ENCODE peak calls at places on chromosomes 4 and X, in five cellular contexts. One of them, this sample, is unnamed.

GRCh38 chr4:128427832-128428366 is 140.3 kb upstream of the PGRMC2 start:
- DNase-seq in lower leg skin: no peak
- DNase-seq in Peyer's patch: no peak
- DNase-seq in IMR-90: peak; percentile 68
- DNase-seq in thyroid gland: peak; percentile 65
- DNase-seq in this sample: peak; percentile 53

GRCh38 chrX:110322603-110323002 is 4.7 kb upstream of the AMMECR1 start:
- DNase-seq in thyroid gland: no peak
- DNase-seq in lower leg skin: no peak
- DNase-seq in IMR-90: peak; percentile 28
- DNase-seq in Peyer's patch: no peak
- DNase-seq in this sample: no peak

GRCh38 chr4:127370495-127371069 is 262.2 kb upstream of the INTU start:
- DNase-seq in lower leg skin: no peak
- DNase-seq in thyroid gland: peak; percentile 1
- DNase-seq in IMR-90: peak; percentile 1
- DNase-seq in Peyer's patch: no peak
- DNase-seq in this sample: no peak

GRCh38 chrX:49172280-49172780 is 632 bp downstream of the PLP2 start:
- DNase-seq in IMR-90: peak; percentile 20
- DNase-seq in thyroid gland: peak; percentile 75
- DNase-seq in Peyer's patch: peak; percentile 79
- DNase-seq in lower leg skin: peak; percentile 94
- DNase-seq in this sample: peak; percentile 92

GRCh38 chr4:16464651-16465050 is 238.4 kb upstream of the TAPT1 start:
- DNase-seq in lower leg skin: no peak
- DNase-seq in Peyer's patch: no peak
- DNase-seq in thyroid gland: no peak
- DNase-seq in IMR-90: no peak
- DNase-seq in this sample: no peak

GRCh38 chr4:7124643-7125442 is 57.0 kb upstream of the GRPEL1 start:
- DNase-seq in Peyer's patch: no peak
- DNase-seq in thyroid gland: peak; percentile 97
- DNase-seq in lower leg skin: no peak
- DNase-seq in IMR-90: peak; percentile 95
- DNase-seq in this sample: no peak

GRCh38 chr4:176799653-176800052 is 6.9 kb upstream of the VEGFC start:
- DNase-seq in Peyer's patch: no peak
- DNase-seq in thyroid gland: no peak
- DNase-seq in IMR-90: no peak
- DNase-seq in lower leg skin: no peak
- DNase-seq in this sample: no peak

GRCh38 chrX:97400492-97400891 is 516.8 kb downstream of the RPA4 start:
- DNase-seq in thyroid gland: no peak
- DNase-seq in IMR-90: no peak
- DNase-seq in Peyer's patch: no peak
- DNase-seq in lower leg skin: no peak
- DNase-seq in this sample: peak; percentile 11

GRCh38 chr4:122577808-122578781 is 42.8 kb downstream of the IL21 start:
- DNase-seq in thyroid gland: peak; percentile 30
- DNase-seq in Peyer's patch: peak; percentile 43
- DNase-seq in IMR-90: peak; percentile 38
- DNase-seq in lower leg skin: no peak
- DNase-seq in this sample: peak; percentile 56

GRCh38 chrX:139933904-139934303 is 1.1 kb upstream of the ATP11C start:
- DNase-seq in thyroid gland: no peak
- DNase-seq in Peyer's patch: no peak
- DNase-seq in lower leg skin: no peak
- DNase-seq in IMR-90: no peak
- DNase-seq in this sample: no peak

GRCh38 chr4:21011106-21011505 is 310.8 kb downstream of the PACRGL start:
- DNase-seq in Peyer's patch: no peak
- DNase-seq in lower leg skin: no peak
- DNase-seq in IMR-90: no peak
- DNase-seq in thyroid gland: no peak
- DNase-seq in this sample: no peak

GRCh38 chrX:139203681-139204575 is 326.6 kb upstream of the F9 start:
- DNase-seq in Peyer's patch: no peak
- DNase-seq in IMR-90: no peak
- DNase-seq in lower leg skin: no peak
- DNase-seq in thyroid gland: peak; percentile 36
- DNase-seq in this sample: no peak

GRCh38 chrX:154805696-154806091 is 409 bp upstream of the MPP1 start:
- DNase-seq in lower leg skin: no peak
- DNase-seq in thyroid gland: no peak
- DNase-seq in IMR-90: peak; percentile 21
- DNase-seq in Peyer's patch: no peak
- DNase-seq in this sample: no peak

GRCh38 chrX:54999717-55000598 is at the start of gene APEX2:
- DNase-seq in IMR-90: peak; percentile 91
- DNase-seq in thyroid gland: peak; percentile 92
- DNase-seq in lower leg skin: peak; percentile 96
- DNase-seq in Peyer's patch: peak; percentile 86
- DNase-seq in this sample: peak; percentile 94
- TF ChIP-seq POLR2A in IMR-90: peak; percentile 85
- TF ChIP-seq POLR2A in thyroid gland: peak; percentile 63
- TF ChIP-seq POLR2A in lower leg skin: no peak
- TF ChIP-seq POLR2A in Peyer's patch: peak; percentile 70
- TF ChIP-seq POLR2A in this sample: peak; percentile 94

GRCh38 chrX:53433651-53434639 is at the start of gene HSD17B10:
- DNase-seq in Peyer's patch: peak; percentile 91
- DNase-seq in thyroid gland: peak; percentile 92
- DNase-seq in IMR-90: peak; percentile 64
- DNase-seq in lower leg skin: peak; percentile 97
- DNase-seq in this sample: peak; percentile 89
- TF ChIP-seq POLR2A in Peyer's patch: peak; percentile 48
- TF ChIP-seq POLR2A in thyroid gland: peak; percentile 63
- TF ChIP-seq POLR2A in IMR-90: peak; percentile 33
- TF ChIP-seq POLR2A in lower leg skin: no peak
- TF ChIP-seq POLR2A in this sample: peak; percentile 71

DNA sequence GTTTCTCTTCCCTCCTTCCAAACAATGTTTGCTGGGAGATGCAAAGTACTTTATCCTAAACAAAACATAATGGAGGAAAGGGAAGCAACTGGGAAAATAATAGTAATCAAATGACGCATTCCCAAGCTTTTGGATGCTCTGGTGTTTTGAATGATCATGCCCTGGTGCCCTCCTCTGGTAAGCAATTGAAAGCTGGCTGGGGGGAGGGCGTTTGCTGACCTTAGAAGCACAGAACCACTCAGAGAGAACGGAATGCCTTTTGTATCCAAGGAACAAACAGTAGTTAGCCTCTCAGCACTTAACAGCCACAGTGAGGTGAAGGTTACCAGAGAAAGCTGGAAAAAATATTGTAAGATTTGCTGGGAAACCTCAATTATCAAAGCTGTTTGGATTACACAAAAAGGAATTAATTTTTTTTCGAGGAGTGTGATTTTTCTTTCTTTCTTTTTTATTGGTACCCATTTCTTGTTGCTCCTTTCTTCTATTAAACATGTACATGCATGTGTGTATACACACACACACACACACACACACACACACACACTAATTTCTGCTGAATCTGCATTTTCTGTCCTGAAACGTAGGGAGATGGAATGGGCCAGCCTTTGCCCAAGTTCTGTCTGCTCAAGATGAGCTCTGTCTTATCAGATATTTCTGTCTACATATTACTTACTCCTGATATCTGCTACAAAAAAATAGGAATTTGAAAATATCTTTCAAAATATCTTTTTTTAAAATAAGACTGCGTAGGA is 155.8 kb upstream of the IGFBP7 start:
- DNase-seq in Peyer's patch: no peak
- DNase-seq in thyroid gland: peak; percentile 88
- DNase-seq in IMR-90: no peak
- DNase-seq in lower leg skin: no peak
- DNase-seq in this sample: no peak
- TF ChIP-seq POLR2A in Peyer's patch: no peak
- TF ChIP-seq POLR2A in thyroid gland: no peak
- TF ChIP-seq POLR2A in IMR-90: no peak
- TF ChIP-seq POLR2A in lower leg skin: no peak
- TF ChIP-seq POLR2A in this sample: no peak

DNA sequence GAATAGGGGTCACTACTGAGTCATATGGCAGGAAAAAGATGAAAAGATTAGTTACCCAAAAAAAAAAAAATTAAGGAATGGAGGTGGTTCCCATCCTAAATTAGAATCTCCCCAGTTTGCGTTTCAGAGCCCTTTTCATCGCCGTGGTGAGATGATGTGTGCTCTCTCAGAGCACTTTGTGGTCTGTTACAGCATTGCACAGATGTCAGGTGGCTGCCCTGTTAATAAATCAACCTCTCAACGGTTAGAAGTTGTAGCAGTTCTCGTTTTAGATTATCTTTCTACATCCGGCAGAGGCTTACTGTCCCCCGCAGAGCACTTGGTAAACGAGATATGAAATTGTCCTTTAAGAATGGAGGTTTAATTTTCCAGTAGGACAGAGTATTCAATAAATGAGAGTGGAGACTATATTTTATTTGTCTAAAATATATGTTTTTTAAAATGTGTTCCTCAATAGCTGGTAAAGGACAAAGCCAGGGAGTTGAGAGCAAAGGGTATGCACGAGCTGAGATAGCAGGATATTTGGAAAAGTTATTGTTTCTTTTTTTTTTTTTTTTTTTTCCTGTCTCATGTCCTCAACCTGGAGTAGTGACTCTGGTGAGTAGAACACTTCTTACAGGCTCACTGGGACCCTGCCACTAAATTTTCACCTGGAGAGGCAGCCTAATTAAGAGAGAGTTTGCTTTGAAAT is 26.9 kb downstream of the AFF1 start:
- DNase-seq in lower leg skin: no peak
- DNase-seq in IMR-90: peak; percentile 67
- DNase-seq in thyroid gland: no peak
- DNase-seq in Peyer's patch: peak; percentile 53
- DNase-seq in this sample: peak; percentile 69
- TF ChIP-seq POLR2A in lower leg skin: no peak
- TF ChIP-seq POLR2A in IMR-90: no peak
- TF ChIP-seq POLR2A in thyroid gland: no peak
- TF ChIP-seq POLR2A in Peyer's patch: no peak
- TF ChIP-seq POLR2A in this sample: peak; percentile 57

DNA sequence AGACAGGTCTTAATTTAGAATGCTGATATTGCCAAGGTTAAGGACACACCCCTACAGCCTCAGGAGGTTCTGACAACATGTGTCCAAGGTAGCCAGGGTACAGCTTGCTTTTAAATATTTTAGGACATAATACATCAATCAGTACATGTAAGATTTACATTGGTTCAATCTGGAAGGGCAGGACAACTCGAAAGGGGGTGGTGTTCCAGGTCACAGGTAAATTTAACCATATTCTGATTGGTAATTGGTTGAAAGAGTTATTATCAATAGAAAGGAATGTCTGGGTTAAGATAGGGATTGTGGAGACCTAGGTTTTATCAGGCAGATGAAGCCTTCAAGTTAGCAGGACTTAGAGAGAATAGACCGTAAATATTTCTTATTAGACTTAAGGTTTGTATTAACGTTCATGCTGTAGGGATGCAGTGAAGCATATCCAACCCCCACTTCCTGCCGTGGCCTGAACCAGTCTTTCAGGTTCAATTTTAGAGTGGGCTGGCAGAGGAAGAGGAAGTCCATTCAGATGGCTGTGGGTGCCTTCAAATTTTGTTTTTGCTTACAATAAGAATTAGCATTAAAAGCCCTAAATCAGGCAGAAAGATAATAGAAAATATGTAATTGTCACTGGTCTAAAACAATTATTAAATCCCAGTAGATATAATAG is 136.5 kb upstream of the GALNTL6 start:
- DNase-seq in IMR-90: no peak
- DNase-seq in Peyer's patch: peak; percentile 50
- DNase-seq in thyroid gland: peak; percentile 2
- DNase-seq in lower leg skin: no peak
- DNase-seq in this sample: no peak
- TF ChIP-seq POLR2A in IMR-90: no peak
- TF ChIP-seq POLR2A in Peyer's patch: no peak
- TF ChIP-seq POLR2A in thyroid gland: no peak
- TF ChIP-seq POLR2A in lower leg skin: no peak
- TF ChIP-seq POLR2A in this sample: no peak

GRCh38 chr4:112231779-112232713 is at the start of gene AP1AR:
- DNase-seq in IMR-90: peak; percentile 64
- DNase-seq in Peyer's patch: peak; percentile 86
- DNase-seq in lower leg skin: peak; percentile 96
- DNase-seq in thyroid gland: peak; percentile 82
- DNase-seq in this sample: peak; percentile 87
- TF ChIP-seq POLR2A in IMR-90: peak; percentile 81
- TF ChIP-seq POLR2A in Peyer's patch: peak; percentile 96
- TF ChIP-seq POLR2A in lower leg skin: no peak
- TF ChIP-seq POLR2A in thyroid gland: peak; percentile 94
- TF ChIP-seq POLR2A in this sample: peak; percentile 72

DNA sequence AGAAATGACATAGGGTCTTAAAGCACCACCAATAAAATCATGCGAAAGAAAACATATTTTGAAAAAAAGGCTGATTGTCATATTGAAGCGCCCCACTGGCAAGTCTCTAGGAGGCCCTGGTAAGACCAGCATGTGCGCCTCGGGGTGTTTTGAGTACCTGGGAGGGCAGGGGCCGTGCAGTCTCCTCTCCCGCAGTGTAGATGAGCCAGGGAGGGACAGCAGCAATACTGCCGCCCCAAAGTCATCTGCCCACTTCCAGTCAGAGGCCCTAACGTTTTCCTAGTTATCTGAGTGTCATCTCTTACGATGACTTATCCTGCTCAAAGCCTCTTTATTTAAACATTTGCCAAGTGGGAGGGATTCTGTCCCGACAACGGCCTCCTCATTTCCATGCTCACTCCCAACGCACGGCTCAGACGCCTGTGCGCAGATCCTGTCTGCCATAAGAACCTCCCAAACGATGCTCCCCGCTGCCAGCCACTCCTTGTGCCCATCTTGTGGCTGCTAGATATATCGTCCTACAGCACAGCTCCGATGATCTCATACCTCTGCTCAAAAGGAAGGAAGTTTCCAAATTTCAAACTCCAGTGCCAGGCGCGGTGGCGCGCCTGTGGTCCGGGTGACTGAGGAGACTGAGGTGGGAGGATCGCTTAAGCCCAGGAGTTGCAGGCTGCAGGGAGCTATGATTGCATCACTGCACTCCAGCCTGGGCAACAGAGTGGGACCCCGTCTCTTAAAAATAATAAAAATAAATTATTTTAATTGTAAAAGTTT is 17.2 kb upstream of the SCRG1 start:
- DNase-seq in IMR-90: no peak
- DNase-seq in thyroid gland: peak; percentile 7
- DNase-seq in Peyer's patch: no peak
- DNase-seq in lower leg skin: peak; percentile 86
- DNase-seq in this sample: peak; percentile 14
- TF ChIP-seq POLR2A in IMR-90: no peak
- TF ChIP-seq POLR2A in thyroid gland: no peak
- TF ChIP-seq POLR2A in Peyer's patch: no peak
- TF ChIP-seq POLR2A in lower leg skin: no peak
- TF ChIP-seq POLR2A in this sample: no peak

GRCh38 chr4:89305028-89305427 is 2.6 kb downstream of the GPRIN3 start:
- DNase-seq in IMR-90: no peak
- DNase-seq in lower leg skin: no peak
- DNase-seq in Peyer's patch: no peak
- DNase-seq in thyroid gland: no peak
- DNase-seq in this sample: no peak

GRCh38 chr4:89307185-89307445 is 485 bp downstream of the GPRIN3 start:
- DNase-seq in thyroid gland: no peak
- DNase-seq in Peyer's patch: no peak
- DNase-seq in lower leg skin: no peak
- DNase-seq in IMR-90: no peak
- DNase-seq in this sample: no peak

GRCh38 chr4:89307446-89308160 is at the start of gene GPRIN3:
- DNase-seq in thyroid gland: peak; percentile 51
- DNase-seq in IMR-90: no peak
- DNase-seq in Peyer's patch: peak; percentile 56
- DNase-seq in lower leg skin: peak; percentile 89
- DNase-seq in this sample: peak; percentile 36

GRCh38 chr4:89306486-89307184 is 965 bp downstream of the GPRIN3 start:
- DNase-seq in thyroid gland: no peak
- DNase-seq in lower leg skin: no peak
- DNase-seq in Peyer's patch: no peak
- DNase-seq in IMR-90: no peak
- DNase-seq in this sample: no peak

GRCh38 chr4:89305712-89306437 is 1.7 kb downstream of the GPRIN3 start:
- DNase-seq in lower leg skin: no peak
- DNase-seq in Peyer's patch: no peak
- DNase-seq in thyroid gland: no peak
- DNase-seq in IMR-90: no peak
- DNase-seq in this sample: no peak
- TF ChIP-seq POLR2A in lower leg skin: no peak
- TF ChIP-seq POLR2A in Peyer's patch: peak; percentile 14
- TF ChIP-seq POLR2A in thyroid gland: no peak
- TF ChIP-seq POLR2A in IMR-90: no peak
- TF ChIP-seq POLR2A in this sample: no peak